ENCODE peak calls at places on chromosomes 12 and 14, in five cellular contexts. Z is hepatocyte, M is right lobe of liver, P is dorsolateral prefrontal cortex, E is Panc1. I is an unnamed sample. For H3K27me3, the result is how much of the 10 kb centered on the place peaks cover.

GRCh38 chr12:6420364-6420763 is 24.4 kb upstream of the CD27 start:
- DNase-seq in M (no peak), E (no peak), P (no peak), Z (no peak), I (no peak)

GRCh38 chr12:11134300-11134699 is at the start of gene TAS2R30:
- DNase-seq in M (no peak), E (no peak), Z (no peak), P (no peak), I (no peak)

GRCh38 chr12:34400986-34401658 is 378.8 kb downstream of the ALG10 start:
- DNase-seq in M (peak), E (no peak), P (peak), Z (peak), I (peak)

GRCh38 chr12:63805704-63806672 is 26.3 kb downstream of the RXYLT1 start:
- DNase-seq in Z (no peak), E (no peak), P (no peak), M (no peak), I (no peak)

GRCh38 chr12:117470804-117471203 is 109.4 kb upstream of the NOS1 start:
- DNase-seq in Z (no peak), M (no peak), E (no peak), P (no peak), I (no peak)

GRCh38 chr12:19462441-19462840 is 23.1 kb downstream of the AEBP2 start:
- DNase-seq in Z (no peak), P (no peak), E (no peak), M (no peak), I (no peak)

GRCh38 chr12:68118096-68118755 is 41.3 kb downstream of the IFNG start:
- DNase-seq in M (no peak), Z (no peak), P (no peak), E (no peak), I (no peak)

GRCh38 chr12:122995503-122996187 is 15.2 kb downstream of the ARL6IP4 start:
- DNase-seq in Z (no peak), M (peak), E (no peak), P (no peak), I (peak)

GRCh38 chr14:30333934-30334333 is 225.0 kb upstream of the G2E3 start:
- DNase-seq in E (no peak), Z (no peak), P (no peak), M (no peak), I (no peak)

GRCh38 chr12:49357099-49357678 is 10.1 kb upstream of the SPATS2 start:
- DNase-seq in P (no peak), Z (peak), E (no peak), M (no peak), I (no peak)

DNA sequence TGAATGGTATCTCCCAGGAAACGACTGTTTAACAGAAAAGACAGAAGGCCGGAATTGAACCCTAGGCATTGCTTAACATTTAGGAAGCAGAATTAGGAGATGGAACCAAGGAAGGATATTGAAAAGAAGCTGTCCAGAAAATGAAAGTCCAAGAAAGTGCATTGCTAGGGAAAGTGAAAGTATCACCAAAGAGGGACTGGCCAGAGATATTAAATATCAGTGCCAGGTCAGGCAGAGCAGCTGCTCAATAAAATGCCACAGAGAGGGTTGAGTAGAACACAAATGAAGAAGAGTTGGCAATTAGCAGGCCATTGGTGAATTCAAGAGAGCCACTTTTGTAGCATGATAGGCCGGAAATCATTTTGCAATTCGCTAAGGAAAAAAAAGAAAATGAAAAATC is 101.6 kb downstream of the CFAP54 start:
- DNase-seq in E (no peak), M (no peak), P (no peak), Z (no peak), I (no peak)
- H3K4me3 ChIP-seq in E (no peak), M (no peak), P (no peak), Z (no peak), I (no peak)

GRCh38 chr14:37588956-37589737 is 5.9 kb downstream of the FOXA1 start:
- DNase-seq in E (no peak), P (no peak), M (no peak), Z (no peak), I (no peak)

GRCh38 chr14:37587438-37587837 is 7.6 kb downstream of the FOXA1 start:
- DNase-seq in M (no peak), P (no peak), E (no peak), Z (no peak), I (no peak)

GRCh38 chr14:37587881-37588666 is 7.0 kb downstream of the FOXA1 start:
- DNase-seq in M (no peak), Z (peak), P (no peak), E (no peak), I (no peak)

GRCh38 chr14:37590096-37590809 is 4.8 kb downstream of the FOXA1 start:
- DNase-seq in E (no peak), Z (no peak), P (no peak), M (no peak), I (no peak)

DNA sequence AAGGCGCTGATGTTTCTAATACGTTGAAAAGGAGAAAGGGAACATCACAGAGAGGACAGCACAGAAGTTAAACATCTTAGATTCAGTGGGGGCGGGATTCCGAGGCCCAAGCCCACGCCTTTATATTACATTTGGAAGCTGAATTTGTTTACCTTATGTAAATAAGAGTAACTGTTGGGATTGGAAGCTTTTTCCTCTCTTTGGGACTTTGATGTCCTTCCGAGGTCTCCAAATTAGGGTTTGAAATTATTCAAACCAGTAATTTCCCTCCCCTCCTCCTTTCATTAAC is 6.4 kb downstream of the FOXA1 start:
- DNase-seq in Z (peak), P (no peak), E (no peak), M (no peak), I (no peak)
- H3K27me3 ChIP-seq in Z (half or more), P (half or more), E (under half), M (under half), I (half or more)

GRCh38 chr12:108255203-108255602 is 83.9 kb downstream of the CMKLR1 start:
- DNase-seq in M (no peak), E (no peak), Z (no peak), P (no peak), I (no peak)
- H3K27ac ChIP-seq in M (no peak), E (no peak), Z (peak), P (no peak), I (no peak)

DNA sequence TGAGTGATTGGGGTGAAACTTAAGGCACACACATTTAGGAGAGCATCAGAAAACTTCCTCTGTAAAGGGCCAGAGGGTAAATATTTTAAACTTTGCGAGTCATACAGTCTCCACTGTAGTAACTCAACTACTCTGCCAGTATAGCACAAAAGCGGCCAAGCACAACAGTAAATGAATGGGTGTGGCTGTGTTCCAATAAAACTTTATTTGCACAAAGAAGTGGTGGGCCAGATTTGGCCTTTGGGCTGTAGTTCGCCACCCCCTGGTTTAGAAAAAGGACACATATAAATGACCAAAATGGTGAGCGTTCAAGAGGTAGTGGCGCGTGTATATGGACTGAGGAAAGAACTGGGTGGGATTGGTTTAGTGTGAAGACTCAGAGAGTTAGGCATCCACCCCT is 109.9 kb downstream of the CALM1 start:
- DNase-seq in E (no peak), M (no peak), Z (no peak), P (no peak), I (no peak)
- H3K4me3 ChIP-seq in E (no peak), M (no peak), Z (no peak), P (no peak), I (no peak)

GRCh38 chr12:114415525-114415868 is 9.6 kb upstream of the TBX5 start:
- DNase-seq in Z (no peak), E (no peak), M (no peak), P (no peak), I (no peak)
- H3K27me3 ChIP-seq in Z (half or more), E (under half), M (under half), P (half or more), I (half or more)